ENCODE peak calls at places on chromosomes 4 and X, in ten cellular contexts. Y is IMR-90; D is PC-3; R is heart right ventricle; X is CD8-positive, alpha-beta memory T cell; F is MG63; L is GM06990; J is foreskin fibroblast; U is fibroblast of pulmonary artery; T is fibroblast of the aortic adventitia. K is an unnamed sample.

GRCh38 chr4:174284181-174284886 is 623 bp downstream of the CEP44 start:
- DNase-seq in Y (peak), D (peak), R (no peak), X (no peak), F (no peak), L (no peak), J (peak), U (peak), T (peak), K (peak)

GRCh38 chr4:167014944-167015343 is 219.3 kb downstream of the SPOCK3 start:
- DNase-seq in Y (no peak), D (no peak), R (no peak), X (no peak), F (no peak), L (no peak), J (no peak), U (no peak), T (no peak), K (no peak)

GRCh38 chrX:150944233-150944632 is 38.9 kb upstream of the HMGB3 start:
- DNase-seq in Y (no peak), D (no peak), R (no peak), X (no peak), F (no peak), L (no peak), J (no peak), U (no peak), T (no peak), K (no peak)

GRCh38 chr4:40811886-40812857 is 62.4 kb downstream of the NSUN7 start:
- DNase-seq in Y (peak), D (no peak), R (no peak), X (no peak), F (no peak), L (no peak), J (peak), U (peak), T (peak), K (peak)

GRCh38 chr4:73976716-73977115 is 5.1 kb downstream of the PF4 start:
- DNase-seq in Y (peak), D (no peak), R (no peak), X (no peak), F (peak), L (no peak), J (no peak), U (peak), T (peak), K (peak)

GRCh38 chr4:142408003-142408441 is 438.1 kb downstream of the INPP4B start:
- DNase-seq in Y (no peak), D (peak), R (no peak), X (no peak), F (peak), L (no peak), J (peak), U (peak), T (peak), K (peak)

GRCh38 chr4:95549246-95550138 is 719 bp upstream of the UNC5C start:
- DNase-seq in Y (peak), D (no peak), R (peak), X (no peak), F (no peak), L (peak), J (peak), U (peak), T (peak), K (peak)

GRCh38 chr4:2251073-2251794 is 9.3 kb upstream of the HAUS3 start:
- DNase-seq in Y (no peak), D (no peak), R (no peak), X (peak), F (no peak), L (peak), J (no peak), U (no peak), T (no peak), K (no peak)

GRCh38 chr4:2451821-2452785 is 16.8 kb upstream of the RNF4 start:
- DNase-seq in Y (no peak), D (no peak), R (no peak), X (no peak), F (no peak), L (no peak), J (no peak), U (no peak), T (no peak), K (no peak)

GRCh38 chr4:165711436-165711835 is 161.6 kb upstream of the TLL1 start:
- DNase-seq in Y (no peak), D (no peak), R (no peak), X (no peak), F (peak), L (no peak), J (no peak), U (peak), T (peak), K (peak)

GRCh38 chrX:150507251-150507856 is 61.1 kb upstream of the MTM1 start:
- DNase-seq in Y (no peak), D (no peak), R (peak), X (no peak), F (peak), L (no peak), J (no peak), U (no peak), T (peak), K (peak)

GRCh38 chrX:24149346-24150050 is at the start of gene ZFX:
- DNase-seq in Y (peak), D (peak), R (peak), X (peak), F (peak), L (no peak), J (peak), U (peak), T (peak), K (peak)

GRCh38 chr4:87116230-87116629 is 104.2 kb downstream of the KLHL8 start:
- DNase-seq in Y (no peak), D (no peak), R (no peak), X (no peak), F (no peak), L (no peak), J (no peak), U (no peak), T (peak), K (no peak)
- H3K4me3 ChIP-seq in Y (no peak), D (no peak), R (no peak), X (no peak), F (no peak), L (no peak), J (no peak), U (no peak), T (no peak), K (no peak)

GRCh38 chr4:33068539-33068938 is 2348.4 kb downstream of the PCDH7 start:
- DNase-seq in Y (no peak), D (no peak), R (no peak), X (no peak), F (no peak), L (no peak), J (no peak), U (no peak), T (no peak), K (no peak)
- H3K4me3 ChIP-seq in Y (no peak), D (no peak), R (no peak), X (no peak), F (no peak), L (no peak), J (no peak), U (no peak), T (no peak), K (no peak)

GRCh38 chr4:108369035-108369655 is 200.4 kb upstream of the LEF1 start:
- DNase-seq in Y (no peak), D (no peak), R (no peak), X (no peak), F (no peak), L (no peak), J (no peak), U (no peak), T (no peak), K (no peak)
- H3K4me3 ChIP-seq in Y (no peak), D (no peak), R (no peak), X (no peak), F (no peak), L (no peak), J (no peak), U (no peak), T (no peak), K (no peak)

GRCh38 chr4:186203391-186203802 is 12.0 kb downstream of the CYP4V2 start:
- DNase-seq in Y (peak), D (no peak), R (no peak), X (no peak), F (no peak), L (no peak), J (peak), U (peak), T (no peak), K (peak)

GRCh38 chr4:186202490-186203140 is 11.2 kb downstream of the CYP4V2 start:
- DNase-seq in Y (no peak), D (no peak), R (no peak), X (no peak), F (no peak), L (no peak), J (no peak), U (no peak), T (no peak), K (no peak)

GRCh38 chr4:186201535-186202230 is 10.3 kb downstream of the CYP4V2 start:
- DNase-seq in Y (peak), D (peak), R (no peak), X (peak), F (peak), L (peak), J (peak), U (peak), T (peak), K (peak)

GRCh38 chr4:186204611-186205144 is 13.3 kb downstream of the CYP4V2 start:
- DNase-seq in Y (no peak), D (no peak), R (no peak), X (no peak), F (no peak), L (no peak), J (no peak), U (no peak), T (no peak), K (no peak)

DNA sequence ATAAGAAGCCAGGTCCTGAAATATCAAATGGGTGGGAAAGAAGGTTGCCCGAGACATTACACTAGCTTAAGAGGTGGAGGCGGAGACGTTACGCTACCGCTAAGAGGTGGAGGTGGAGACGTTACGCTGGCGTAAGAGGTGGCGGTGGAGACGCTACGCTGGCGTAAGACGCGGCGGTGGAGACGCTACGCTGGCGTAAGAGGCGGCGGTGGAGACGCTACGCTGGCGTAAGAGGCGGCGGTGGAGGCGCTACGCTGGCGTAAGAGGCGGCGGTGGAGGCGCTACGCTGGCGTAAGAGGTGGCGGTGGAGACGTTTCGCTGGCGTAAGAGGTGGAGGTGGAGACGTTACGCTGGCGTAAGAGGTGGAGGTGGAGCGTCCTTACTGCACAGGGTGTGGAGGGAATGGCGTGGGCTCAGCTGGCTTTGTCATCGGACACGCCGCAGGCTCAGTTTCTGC is 12.8 kb downstream of the CYP4V2 start:
- DNase-seq in Y (peak), D (no peak), R (no peak), X (no peak), F (no peak), L (peak), J (peak), U (peak), T (peak), K (peak)
- H3K4me3 ChIP-seq in Y (peak), D (no peak), R (peak), X (peak), F (no peak), L (peak), J (peak), U (peak), T (peak), K (no peak)

GRCh38 chr4:4386736-4387392 is at the start of gene NSG1:
- DNase-seq in Y (peak), D (no peak), R (no peak), X (peak), F (peak), L (no peak), J (peak), U (peak), T (peak), K (peak)
- H3K4me3 ChIP-seq in Y (peak), D (peak), R (peak), X (peak), F (peak), L (peak), J (peak), U (peak), T (peak), K (peak)

K was measured in cardiac fibroblast.